ENCODE peak calls at places on chromosomes 3 and 15, in four cellular contexts. N is GM12865, T is Peyer's patch, X is fibroblast of lung. M is an unnamed sample.

GRCh38 chr3:185062221-185062620 is 90.6 kb downstream of the C3orf70 start:
- DNase-seq in N (no peak), T (no peak), X (no peak), M (no peak)

GRCh38 chr3:46408853-46409252 is 1.8 kb downstream of the CCRL2 start:
- DNase-seq in N (no peak), T (no peak), X (no peak), M (no peak)

GRCh38 chr3:123423026-123423425 is 25.9 kb downstream of the ADCY5 start:
- DNase-seq in N (no peak), T (no peak), X (no peak), M (no peak)

GRCh38 chr15:72604794-72605193 is 49.7 kb upstream of the GOLGA6B start:
- DNase-seq in N (no peak), T (no peak), X (no peak), M (no peak)

GRCh38 chr3:32522682-32523081 is 20.0 kb upstream of the CMTM6 start:
- DNase-seq in N (no peak), T (no peak), X (no peak), M (no peak)

GRCh38 chr15:70556376-70556775 is 207.0 kb downstream of the UACA start:
- DNase-seq in N (no peak), T (no peak), X (no peak), M (no peak)

GRCh38 chr15:71649894-71650293 is 160.5 kb upstream of the NR2E3 start:
- DNase-seq in N (peak), T (no peak), X (peak), M (no peak)

GRCh38 chr15:31150732-31151212 is 49.2 kb upstream of the TRPM1 start:
- DNase-seq in N (no peak), T (no peak), X (no peak), M (no peak)

GRCh38 chr3:39286771-39287170 is 6.9 kb upstream of the CX3CR1 start:
- DNase-seq in N (no peak), T (no peak), X (no peak), M (no peak)

GRCh38 chr3:112744825-112745566 is 101.7 kb downstream of the CD200R1L start:
- DNase-seq in N (no peak), T (no peak), X (peak), M (no peak)
- TF ChIP-seq CTCF in N (no peak), T (no peak), X (no peak), M (no peak)

DNA sequence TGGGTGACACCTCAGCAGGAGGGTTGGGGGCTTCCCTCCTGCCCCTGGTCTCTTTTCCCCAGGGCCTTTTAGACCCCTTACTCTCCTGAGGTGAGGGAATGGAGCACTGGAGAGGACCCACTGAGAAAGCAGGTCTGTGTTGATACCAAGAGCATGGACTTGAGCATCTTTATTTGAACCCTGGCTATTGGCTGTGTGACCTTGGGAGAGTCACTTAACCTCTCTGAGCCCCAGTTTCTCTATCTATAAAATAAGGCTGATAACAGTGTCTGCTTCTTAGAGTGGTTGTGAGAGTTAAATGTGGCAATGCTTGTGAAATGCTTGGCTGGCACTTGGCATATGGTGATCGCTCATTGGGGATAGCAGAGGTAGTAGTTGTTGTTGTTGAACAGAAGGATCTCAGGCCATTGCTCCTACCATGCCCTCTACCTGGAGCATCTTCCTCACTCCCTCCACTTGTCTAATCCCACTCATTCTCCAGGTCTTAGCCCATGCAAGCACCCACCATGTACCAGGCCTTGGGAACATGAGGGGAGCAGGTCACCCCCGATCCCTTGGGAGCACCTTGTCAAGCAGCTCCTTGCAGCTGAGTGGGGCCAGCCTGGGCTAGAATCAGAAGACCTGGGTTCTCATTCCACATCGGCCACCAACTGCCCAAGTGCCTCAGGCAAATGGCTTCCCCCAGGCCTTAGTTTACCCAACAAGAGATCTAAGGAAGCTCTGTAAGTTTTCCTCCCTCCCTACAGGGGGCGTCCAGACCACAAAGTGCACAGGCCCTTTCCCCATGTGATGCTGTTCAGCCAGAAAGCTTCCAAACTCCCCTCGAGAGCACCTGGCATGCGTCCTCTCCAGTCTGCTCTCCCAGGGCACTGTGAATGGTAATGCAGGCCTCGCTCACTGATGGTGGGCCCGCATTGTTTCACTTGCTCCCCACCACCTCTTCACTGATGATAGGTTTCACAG is 96.7 kb downstream of the LSM3 start:
- DNase-seq in N (peak), T (no peak), X (no peak), M (no peak)
- TF ChIP-seq CTCF in N (peak), T (no peak), X (peak), M (peak)

GRCh38 chr15:58626378-58626777 is 123.1 kb downstream of the ADAM10 start:
- DNase-seq in N (no peak), T (no peak), X (no peak), M (no peak)
- TF ChIP-seq CTCF in N (no peak), T (no peak), X (no peak), M (no peak)

GRCh38 chr3:37986479-37987314 is 3.9 kb upstream of the VILL start:
- DNase-seq in N (no peak), T (no peak), X (no peak), M (no peak)

GRCh38 chr3:37984051-37984450 is 6.5 kb upstream of the VILL start:
- DNase-seq in N (no peak), T (no peak), X (no peak), M (no peak)

GRCh38 chr3:37984596-37984995 is 6.0 kb upstream of the VILL start:
- DNase-seq in N (no peak), T (no peak), X (no peak), M (no peak)

GRCh38 chr3:37987315-37987697 is 3.3 kb upstream of the VILL start:
- DNase-seq in N (no peak), T (no peak), X (no peak), M (no peak)

GRCh38 chr3:37985637-37986320 is 4.8 kb upstream of the VILL start:
- DNase-seq in N (no peak), T (no peak), X (peak), M (no peak)
- TF ChIP-seq CTCF in N (no peak), T (no peak), X (peak), M (no peak)

DNA sequence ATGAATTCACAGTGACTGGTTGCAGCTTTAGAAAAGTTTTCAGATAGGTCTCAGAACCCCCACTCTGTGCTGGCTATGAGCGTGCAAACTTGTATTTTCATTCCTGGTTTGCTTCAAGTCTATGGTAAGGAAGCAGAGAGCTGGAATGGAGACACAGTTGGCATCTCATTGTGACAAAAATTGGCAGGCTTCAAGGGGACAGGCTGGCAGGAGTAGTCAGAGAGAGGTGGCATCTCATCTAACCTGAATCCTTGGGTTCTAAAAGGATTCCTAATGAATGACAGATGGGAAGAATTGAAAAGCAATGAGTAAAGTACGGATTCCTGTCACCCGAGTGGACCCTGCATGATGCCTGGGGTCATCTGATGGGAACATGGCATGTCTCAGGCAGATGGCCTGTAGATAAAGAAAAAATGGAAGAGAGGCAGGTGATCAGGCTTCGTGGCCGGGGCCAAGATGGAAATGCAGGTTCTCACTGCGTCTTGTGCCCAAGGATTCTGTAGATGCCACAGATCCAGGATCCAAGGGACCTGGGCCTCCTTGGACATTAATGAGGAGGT is 89.4 kb upstream of the ABHD17C start:
- DNase-seq in N (no peak), T (no peak), X (no peak), M (no peak)
- TF ChIP-seq CTCF in N (no peak), T (no peak), X (no peak), M (no peak)